ENCODE peak calls at places on chromosomes 1 and 21, in eight cellular contexts. Z is fibroblast of lung, U is lower lobe of right lung, M is H1, A is left ventricle myocardium inferior, H is upper lobe of left lung, F is GM23338, G is SK-N-SH. C is an unnamed sample.

GRCh38 chr1:32619701-32620485 is 30.5 kb downstream of the ZBTB8OS start:
- DNase-seq in Z (peak), U (no peak), M (no peak), A (no peak), H (no peak), F (no peak), G (no peak), C (no peak)

GRCh38 chr21:29130234-29130993 is at the start of gene MAP3K7CL:
- DNase-seq in Z (peak), U (no peak), M (no peak), A (peak), H (peak), F (no peak), G (no peak), C (no peak)

GRCh38 chr1:66168919-66169725 is 364.8 kb upstream of the SGIP1 start:
- DNase-seq in Z (no peak), U (no peak), M (no peak), A (no peak), H (no peak), F (peak), G (no peak), C (no peak)

GRCh38 chr1:3819626-3820245 is 23.4 kb upstream of the LRRC47 start:
- DNase-seq in Z (no peak), U (peak), M (no peak), A (no peak), H (no peak), F (no peak), G (no peak), C (no peak)

GRCh38 chr1:16162163-16162822 is 6.4 kb upstream of the EPHA2 start:
- DNase-seq in Z (no peak), U (no peak), M (peak), A (no peak), H (peak), F (peak), G (no peak), C (peak)

GRCh38 chr1:168623838-168624237 is 47.4 kb downstream of the XCL1 start:
- DNase-seq in Z (no peak), U (no peak), M (no peak), A (no peak), H (no peak), F (no peak), G (no peak), C (no peak)

GRCh38 chr1:111214884-111215283 is 12.6 kb upstream of the CHI3L2 start:
- DNase-seq in Z (no peak), U (no peak), M (no peak), A (no peak), H (no peak), F (no peak), G (no peak), C (peak)

GRCh38 chr1:230797376-230798186 is 50.4 kb downstream of the CAPN9 start:
- DNase-seq in Z (peak), U (no peak), M (no peak), A (peak), H (peak), F (peak), G (peak), C (no peak)

GRCh38 chr21:34582506-34583150 is 32.3 kb downstream of the RCAN1 start:
- DNase-seq in Z (peak), U (no peak), M (no peak), A (peak), H (no peak), F (peak), G (peak), C (no peak)

GRCh38 chr1:68725353-68725752 is 228.5 kb upstream of the DEPDC1 start:
- DNase-seq in Z (peak), U (no peak), M (no peak), A (peak), H (no peak), F (no peak), G (peak), C (no peak)

GRCh38 chr1:42957229-42957879 is 1.3 kb downstream of the SLC2A1 start:
- DNase-seq in Z (no peak), U (no peak), M (no peak), A (no peak), H (peak), F (peak), G (no peak), C (no peak)

GRCh38 chr1:65006806-65007205 is 40.5 kb upstream of the JAK1 start:
- DNase-seq in Z (no peak), U (no peak), M (no peak), A (no peak), H (no peak), F (no peak), G (no peak), C (no peak)

GRCh38 chr1:188224263-188224662 is 1395.5 kb downstream of the PLA2G4A start:
- DNase-seq in Z (peak), U (no peak), M (no peak), A (no peak), H (no peak), F (no peak), G (no peak), C (no peak)

GRCh38 chr1:32448773-32449456 is 16.0 kb upstream of the ZBTB8B start:
- DNase-seq in Z (no peak), U (no peak), M (no peak), A (no peak), H (no peak), F (peak), G (no peak), C (no peak)

GRCh38 chr1:205986291-205986690 is 16.9 kb downstream of the RAB7B start:
- DNase-seq in Z (no peak), U (no peak), M (no peak), A (no peak), H (no peak), F (no peak), G (no peak), C (no peak)

GRCh38 chr1:30685796-30686165 is 37.6 kb downstream of the MATN1 start:
- DNase-seq in Z (no peak), U (no peak), M (no peak), A (no peak), H (no peak), F (peak), G (no peak), C (no peak)

GRCh38 chr21:17514124-17514481 is 1.3 kb downstream of the CXADR start:
- DNase-seq in Z (no peak), U (no peak), M (peak), A (no peak), H (no peak), F (peak), G (no peak), C (no peak)

GRCh38 chr1:108592030-108592759 is 32.3 kb downstream of the EEIG2 start:
- DNase-seq in Z (no peak), U (no peak), M (no peak), A (no peak), H (no peak), F (no peak), G (no peak), C (no peak)

GRCh38 chr1:26278303-26278702 is 1.6 kb upstream of the SH3BGRL3 start:
- DNase-seq in Z (peak), U (peak), M (no peak), A (peak), H (no peak), F (no peak), G (no peak), C (no peak)

GRCh38 chr1:223041481-223041880 is 101.6 kb downstream of the TLR5 start:
- DNase-seq in Z (no peak), U (no peak), M (no peak), A (no peak), H (no peak), F (no peak), G (no peak), C (no peak)

GRCh38 chr1:243931957-243932356 is 81.9 kb upstream of the AKT3 start:
- DNase-seq in Z (no peak), U (no peak), M (no peak), A (no peak), H (no peak), F (no peak), G (no peak), C (no peak)

GRCh38 chr1:13983393-13983792 is 283.4 kb downstream of the PRDM2 start:
- DNase-seq in Z (no peak), U (no peak), M (no peak), A (no peak), H (no peak), F (no peak), G (no peak), C (no peak)

DNA sequence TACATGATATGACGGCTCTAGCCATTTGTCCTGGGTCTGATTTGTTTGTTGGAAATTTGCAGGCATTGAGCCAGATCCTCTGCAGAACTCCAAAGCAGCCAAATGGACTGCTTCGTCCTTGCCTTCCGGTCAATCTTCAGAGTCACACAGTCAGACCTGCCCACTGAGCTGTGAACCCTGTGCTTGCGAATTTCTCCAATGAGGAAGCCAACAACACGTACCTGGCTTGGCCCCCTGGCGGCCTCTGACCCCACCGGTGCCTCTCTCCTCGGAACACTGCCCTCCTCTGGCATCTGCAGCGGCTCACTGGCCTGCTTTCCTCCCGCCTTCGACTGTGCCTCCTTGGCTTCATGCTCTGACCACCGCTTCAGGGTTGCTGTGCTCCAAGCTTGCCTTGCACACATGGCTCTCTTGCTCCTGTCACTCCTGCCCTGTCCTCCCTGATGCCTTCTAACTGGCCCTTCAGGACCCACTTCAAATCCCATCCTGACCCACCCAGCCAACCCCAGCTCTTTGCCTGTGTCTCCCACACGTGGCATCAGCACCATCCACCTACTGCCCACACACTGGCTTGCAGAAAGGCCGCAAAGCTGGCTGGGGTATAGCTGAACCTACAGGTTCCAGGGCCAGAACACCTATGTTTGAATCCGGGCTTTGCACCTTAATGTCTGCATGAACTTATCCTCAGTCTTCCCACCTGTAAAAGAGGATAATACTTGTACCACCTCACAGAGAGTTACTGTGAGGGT is 128.2 kb downstream of the KCNN3 start:
- DNase-seq in Z (no peak), U (no peak), M (peak), A (no peak), H (no peak), F (peak), G (no peak), C (no peak)
- TF ChIP-seq CTCF in Z (no peak), U (no peak), M (peak), A (peak), H (no peak), F (peak), G (no peak), C (no peak)

DNA sequence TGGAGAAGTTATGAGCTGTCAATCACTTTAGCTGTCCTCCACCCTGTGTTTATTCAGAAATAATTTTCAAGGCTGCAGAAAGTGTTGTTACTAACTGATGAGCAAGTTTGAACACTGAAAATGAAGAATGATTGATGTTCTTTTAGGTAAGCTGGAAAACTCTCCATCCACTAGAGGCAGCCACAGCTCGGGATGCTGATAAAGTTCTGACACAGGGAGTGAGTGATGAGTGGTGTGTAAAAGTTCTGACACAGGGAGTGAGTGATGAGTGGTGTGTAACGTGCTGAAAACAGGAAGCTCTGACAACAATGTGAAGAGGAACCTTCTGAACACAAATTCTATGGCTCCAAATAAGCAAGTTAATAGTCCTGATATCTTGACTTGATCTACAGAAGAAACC is 197.5 kb upstream of the PTBP2 start:
- DNase-seq in Z (no peak), U (no peak), M (no peak), A (no peak), H (no peak), F (no peak), G (no peak), C (no peak)
- H3K27ac ChIP-seq in Z (no peak), U (no peak), M (no peak), A (no peak), H (no peak), F (no peak), G (no peak), C (no peak)

GRCh38 chr1:187046293-187046692 is 217.5 kb downstream of the PLA2G4A start:
- DNase-seq in Z (no peak), U (no peak), M (no peak), A (no peak), H (no peak), F (no peak), G (no peak), C (no peak)

GRCh38 chr1:187054862-187055757 is 226.4 kb downstream of the PLA2G4A start:
- DNase-seq in Z (no peak), U (no peak), M (no peak), A (no peak), H (no peak), F (no peak), G (no peak), C (no peak)

GRCh38 chr1:187047298-187047697 is 218.5 kb downstream of the PLA2G4A start:
- DNase-seq in Z (no peak), U (no peak), M (peak), A (no peak), H (no peak), F (peak), G (no peak), C (no peak)

GRCh38 chr1:187053876-187054275 is 225.1 kb downstream of the PLA2G4A start:
- DNase-seq in Z (no peak), U (no peak), M (no peak), A (no peak), H (no peak), F (peak), G (no peak), C (no peak)

DNA sequence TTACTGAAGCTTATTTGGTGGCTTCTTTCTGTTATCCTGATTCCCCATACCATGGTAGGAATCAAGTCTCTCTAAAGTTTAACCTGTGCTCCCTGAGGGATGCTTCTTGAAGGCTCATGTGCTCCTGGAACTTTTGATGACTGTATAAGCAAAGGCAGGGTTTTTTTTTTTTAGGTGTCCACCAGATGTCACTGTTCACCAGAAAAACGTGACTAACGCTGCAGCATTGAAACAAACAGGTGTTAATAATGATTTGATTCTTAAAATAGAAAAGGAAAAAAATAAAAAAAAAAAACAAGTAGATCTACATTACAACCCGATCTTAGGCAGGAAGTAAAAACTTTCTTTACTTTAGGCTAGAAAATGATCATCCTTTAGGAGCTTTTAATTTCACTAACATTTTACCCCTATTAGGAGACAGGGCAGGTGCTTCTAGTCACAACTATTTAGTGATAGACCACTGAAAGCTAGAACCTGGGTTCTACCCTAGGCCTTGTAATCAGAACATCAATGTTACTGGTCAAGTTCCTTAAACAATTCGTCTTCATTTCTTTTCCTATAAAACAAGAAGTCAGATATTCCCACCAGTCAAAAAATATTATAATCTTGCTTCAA is 223.0 kb downstream of the PLA2G4A start:
- DNase-seq in Z (peak), U (no peak), M (no peak), A (no peak), H (no peak), F (peak), G (peak), C (no peak)
- TF ChIP-seq CTCF in Z (peak), U (peak), M (peak), A (peak), H (peak), F (peak), G (peak), C (peak)

DNA sequence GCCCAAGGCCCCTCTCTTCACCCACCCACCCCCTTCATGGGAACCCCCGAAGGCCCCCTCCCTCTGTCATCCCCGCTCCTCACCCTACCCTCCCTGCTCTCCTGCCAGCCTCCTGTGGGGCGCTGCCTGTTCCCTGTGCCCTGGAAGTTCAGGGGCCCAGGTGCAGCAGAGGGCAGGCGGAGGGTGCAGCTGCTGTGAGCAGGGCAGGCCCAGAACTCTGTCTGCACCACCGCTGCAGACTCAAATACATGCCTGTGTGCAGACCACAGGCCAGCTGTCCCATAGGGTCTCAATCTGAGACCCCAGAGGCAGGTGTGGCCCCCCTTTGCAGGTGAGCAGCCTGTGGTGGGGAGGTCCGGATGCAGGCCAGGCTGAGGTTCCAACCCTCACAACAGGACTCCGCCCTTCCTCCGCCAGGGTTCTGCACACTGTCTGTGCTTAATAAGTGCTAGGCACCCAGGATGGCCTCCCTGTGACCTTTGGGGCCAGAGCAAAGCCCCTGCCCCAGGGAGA is 62.5 kb downstream of the WNT9A start:
- DNase-seq in Z (no peak), U (peak), M (no peak), A (no peak), H (peak), F (no peak), G (peak), C (peak)
- H3K27ac ChIP-seq in Z (no peak), U (no peak), M (no peak), A (peak), H (no peak), F (no peak), G (no peak), C (peak)

DNA sequence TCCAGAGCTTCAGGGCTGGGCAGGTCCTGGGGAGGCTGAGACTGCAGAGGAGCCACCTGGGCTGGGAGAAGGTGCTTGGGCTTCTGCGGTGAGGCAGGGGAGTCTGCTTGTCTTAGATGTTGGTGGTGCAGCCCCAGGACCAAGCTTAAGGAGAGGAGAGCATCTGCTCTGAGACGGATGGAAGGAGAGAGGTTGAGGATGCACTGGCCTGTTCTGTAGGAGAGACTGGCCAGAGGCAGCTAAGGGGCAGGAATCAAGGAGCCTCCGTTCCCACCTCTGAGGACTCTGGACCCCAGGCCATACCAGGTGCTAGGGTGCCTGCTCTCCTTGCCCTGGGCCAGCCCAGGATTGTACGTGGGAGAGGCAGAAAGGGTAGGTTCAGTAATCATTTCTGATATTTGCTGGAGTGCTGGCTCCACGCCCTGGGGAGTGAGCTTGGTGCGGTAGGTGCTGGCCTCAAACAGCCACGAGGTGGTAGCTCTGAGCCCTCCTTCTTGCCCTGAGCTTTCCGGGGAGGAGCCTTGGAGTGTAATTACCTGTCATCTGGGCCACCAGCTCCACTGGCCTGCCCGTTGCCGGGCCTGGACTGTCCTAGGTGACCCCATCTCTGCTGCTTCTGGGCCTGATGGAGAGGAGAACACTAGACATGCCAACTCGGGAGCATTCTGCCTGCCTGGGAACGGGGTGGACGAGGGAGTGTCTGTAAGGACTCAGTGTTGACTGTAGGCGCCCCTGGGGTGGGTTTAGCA is 9.3 kb downstream of the MYBPH start:
- DNase-seq in Z (no peak), U (no peak), M (no peak), A (no peak), H (peak), F (no peak), G (no peak), C (no peak)
- TF ChIP-seq CTCF in Z (no peak), U (peak), M (peak), A (no peak), H (peak), F (no peak), G (no peak), C (no peak)

DNA sequence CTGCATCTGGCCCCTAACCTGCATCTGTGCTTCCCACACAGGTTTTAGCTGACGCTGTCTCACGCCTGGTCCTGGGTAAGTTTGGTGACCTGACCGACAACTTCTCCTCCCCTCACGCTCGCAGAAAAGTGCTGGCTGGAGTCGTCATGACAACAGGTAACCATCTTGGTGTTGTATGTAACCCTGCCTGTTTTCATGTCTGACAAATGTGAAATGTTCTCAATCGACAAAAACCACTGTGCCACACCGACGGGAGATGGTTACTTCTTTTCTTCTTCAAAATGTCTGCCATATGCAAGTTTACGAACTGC is 105.9 kb downstream of the ADARB1 start:
- DNase-seq in Z (no peak), U (no peak), M (no peak), A (no peak), H (no peak), F (no peak), G (no peak), C (no peak)
- H3K27ac ChIP-seq in Z (no peak), U (no peak), M (no peak), A (no peak), H (no peak), F (no peak), G (no peak), C (no peak)

DNA sequence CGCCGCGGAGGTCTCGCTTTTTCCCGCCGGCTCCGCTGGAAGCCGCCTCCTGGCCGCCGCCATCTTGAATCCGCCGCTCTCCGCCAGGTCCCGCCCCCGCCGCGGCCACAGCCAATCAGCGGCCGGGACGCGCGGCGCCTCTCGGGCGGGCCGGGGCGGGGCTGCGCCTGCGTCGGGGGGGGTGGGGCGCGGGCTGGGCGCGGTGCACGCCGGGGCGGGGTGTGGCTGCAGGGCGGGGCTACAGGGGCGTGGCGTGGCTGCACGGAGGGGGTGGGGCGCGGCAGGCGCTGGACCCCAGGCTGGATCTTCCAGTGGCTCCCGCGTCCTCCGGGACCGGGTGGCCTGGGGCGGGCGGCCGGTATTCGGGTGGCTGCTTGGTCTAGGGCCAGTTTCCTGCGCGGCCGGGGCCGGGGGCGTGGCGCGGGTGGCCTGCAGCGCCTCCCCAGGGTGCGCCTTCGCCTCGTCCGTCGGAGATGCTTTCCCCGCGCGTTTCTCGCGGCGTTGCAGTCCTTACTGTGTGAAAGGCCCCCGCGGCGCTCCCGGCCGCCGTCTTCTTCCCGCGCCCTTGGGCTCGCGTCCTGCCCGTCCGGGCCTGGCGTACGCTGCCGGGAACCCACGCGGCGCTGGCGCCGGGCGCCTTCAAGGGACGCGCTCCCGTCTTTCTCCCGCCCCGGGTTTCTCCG is 575 bp downstream of the PCNT start:
- DNase-seq in Z (peak), U (peak), M (peak), A (peak), H (peak), F (peak), G (peak), C (peak)
- TF ChIP-seq CTCF in Z (no peak), U (peak), M (no peak), A (no peak), H (peak), F (no peak), G (peak), C (no peak)

C was measured in CD4-positive, alpha-beta T cell.